ENCODE peak calls at places on chromosome 15, in eight cellular contexts. B is activated B cell treated with CpG ODN at 0.5 μM for 24 hours; S is CD8-positive, alpha-beta T cell; D is mucosa of descending colon; L is K562; G is naive thymus-derived CD8-positive, alpha-beta T cell; V is left lung; T is CD4-positive, CD25-positive, alpha-beta regulatory T cell. Z is an unnamed sample.

GRCh38 chr15:90907051-90907660 is 4.1 kb downstream of the MAN2A2 start:
- ATAC-seq in S (no peak), T (no peak), V (no peak), L (no peak), G (no peak), D (no peak), B (no peak), Z (no peak)

GRCh38 chr15:91258436-91258779 is 158.4 kb downstream of the SV2B start:
- ATAC-seq in L (peak; percentile 73), D (peak; percentile 40), T (no peak), S (no peak), G (no peak), V (no peak), B (no peak), Z (no peak)

GRCh38 chr15:85063522-85063921 is 81.9 kb downstream of the PDE8A start:
- ATAC-seq in T (no peak), D (no peak), V (no peak), G (no peak), L (no peak), S (no peak), B (no peak), Z (no peak)

GRCh38 chr15:90558182-90558581 is 28.5 kb downstream of the CRTC3 start:
- ATAC-seq in L (peak; percentile 87), T (no peak), S (no peak), B (no peak), G (no peak), D (peak; percentile 79), V (peak; percentile 34), Z (peak; percentile 22)

GRCh38 chr15:90586948-90587347 is 57.2 kb downstream of the CRTC3 start:
- ATAC-seq in L (peak; percentile 52), B (peak; percentile 18), S (no peak), G (no peak), D (no peak), V (no peak), T (no peak), Z (no peak)

GRCh38 chr15:84391191-84391590 is 155.6 kb downstream of the GOLGA6L4 start:
- ATAC-seq in T (no peak), B (no peak), G (no peak), V (no peak), L (no peak), D (no peak), S (no peak), Z (no peak)

GRCh38 chr15:57393081-57393480 is 16.8 kb downstream of the CGNL1 start:
- ATAC-seq in L (no peak), D (no peak), B (no peak), S (no peak), T (no peak), G (no peak), V (peak; percentile 46), Z (no peak)

GRCh38 chr15:38652998-38653397 is 88.4 kb upstream of the RASGRP1 start:
- ATAC-seq in B (no peak), S (peak; percentile 77), T (peak; percentile 81), V (peak; percentile 14), L (no peak), G (peak; percentile 81), D (peak; percentile 80), Z (no peak)

GRCh38 chr15:76363251-76363650 is 26.7 kb downstream of the ISL2 start:
- ATAC-seq in S (no peak), L (no peak), G (no peak), B (no peak), D (no peak), V (no peak), T (no peak), Z (peak; percentile 33)

GRCh38 chr15:81013396-81013929 is 12.7 kb downstream of the TLNRD1 start:
- ATAC-seq in S (no peak), D (no peak), T (no peak), B (no peak), L (no peak), V (no peak), G (no peak), Z (no peak)

GRCh38 chr15:66766282-66767228 is 64.5 kb downstream of the SMAD6 start:
- ATAC-seq in G (no peak), T (no peak), V (no peak), S (no peak), B (no peak), L (no peak), D (no peak), Z (no peak)

GRCh38 chr15:45855210-45855906 is 220.5 kb downstream of the SQOR start:
- ATAC-seq in B (no peak), L (no peak), T (no peak), G (no peak), D (peak; percentile 85), V (peak; percentile 93), S (no peak), Z (no peak)

GRCh38 chr15:67820992-67821783 is 4.1 kb upstream of the SKOR1 start:
- ATAC-seq in S (peak; percentile 75), L (peak; percentile 88), G (peak; percentile 60), D (peak; percentile 75), V (peak; percentile 93), B (peak; percentile 53), T (no peak), Z (peak; percentile 59)

GRCh38 chr15:40255033-40255432 is 16.2 kb downstream of the PAK6 start:
- ATAC-seq in T (no peak), B (no peak), S (no peak), G (no peak), L (no peak), V (no peak), D (no peak), Z (no peak)

GRCh38 chr15:96107922-96108321 is 222.6 kb upstream of the NR2F2 start:
- ATAC-seq in L (no peak), S (no peak), B (no peak), G (no peak), D (no peak), V (no peak), T (no peak), Z (no peak)

GRCh38 chr15:92625297-92625980 is 30.1 kb downstream of the FAM174B start:
- ATAC-seq in S (no peak), V (peak; percentile 49), B (no peak), G (no peak), T (peak; percentile 57), D (no peak), L (no peak), Z (peak; percentile 26)

GRCh38 chr15:98745179-98745578 is 96.8 kb downstream of the IGF1R start:
- ATAC-seq in L (no peak), B (no peak), T (no peak), D (peak; percentile 86), S (no peak), V (peak; percentile 35), G (no peak), Z (peak; percentile 79)

GRCh38 chr15:98699591-98700424 is 51.5 kb downstream of the IGF1R start:
- ATAC-seq in L (no peak), G (no peak), V (no peak), T (no peak), B (no peak), S (no peak), D (peak; percentile 65), Z (no peak)

GRCh38 chr15:68794869-68795268 is 25.8 kb downstream of the ANP32A start:
- ATAC-seq in T (no peak), D (no peak), L (no peak), V (peak; percentile 7), S (no peak), G (no peak), B (no peak), Z (no peak)

GRCh38 chr15:47937834-47938233 is 183.0 kb upstream of the SLC24A5 start:
- ATAC-seq in G (no peak), D (no peak), L (no peak), B (no peak), S (no peak), V (no peak), T (no peak), Z (no peak)

GRCh38 chr15:101255615-101256350 is 3.9 kb upstream of the CHSY1 start:
- ATAC-seq in V (peak; percentile 58), T (no peak), D (no peak), B (no peak), G (no peak), S (no peak), L (peak; percentile 87), Z (no peak)

GRCh38 chr15:92029104-92029466 is 175.6 kb downstream of the SLCO3A1 start:
- ATAC-seq in S (no peak), T (no peak), D (no peak), B (no peak), G (no peak), L (no peak), V (no peak), Z (no peak)

GRCh38 chr15:89899303-89899946 is 5.6 kb upstream of the AP3S2 start:
- ATAC-seq in D (peak; percentile 53), V (peak; percentile 31), G (no peak), L (no peak), T (no peak), B (no peak), S (no peak), Z (no peak)

GRCh38 chr15:33215941-33216872 is 21.7 kb upstream of the FMN1 start:
- ATAC-seq in S (no peak), G (no peak), V (peak; percentile 86), T (no peak), B (no peak), L (peak; percentile 62), D (peak; percentile 89), Z (peak; percentile 79)

GRCh38 chr15:31366169-31366734 is 39.6 kb downstream of the KLF13 start:
- ATAC-seq in T (no peak), V (peak; percentile 11), S (no peak), D (peak; percentile 0), B (no peak), L (no peak), G (peak; percentile 1), Z (peak; percentile 6)

GRCh38 chr15:26261966-26262365 is 398.8 kb upstream of the ATP10A start:
- ATAC-seq in T (no peak), L (no peak), D (no peak), S (no peak), B (no peak), V (no peak), G (no peak), Z (no peak)

GRCh38 chr15:63327648-63328421 is 50.4 kb downstream of the APH1B start:
- ATAC-seq in S (no peak), L (no peak), V (no peak), B (no peak), G (no peak), D (no peak), T (no peak), Z (no peak)

GRCh38 chr15:80556694-80557367 is 138.3 kb upstream of the ABHD17C start:
- ATAC-seq in B (no peak), G (no peak), V (peak; percentile 80), D (no peak), S (no peak), T (no peak), L (no peak), Z (no peak)

GRCh38 chr15:31774045-31774444 is 256.3 kb upstream of the CHRNA7 start:
- ATAC-seq in V (no peak), T (no peak), S (no peak), B (no peak), D (no peak), G (no peak), L (no peak), Z (no peak)

GRCh38 chr15:58742424-58743160 is 6.9 kb downstream of the ADAM10 start:
- ATAC-seq in D (no peak), S (no peak), T (no peak), L (peak; percentile 24), G (no peak), V (peak; percentile 90), B (no peak), Z (no peak)

GRCh38 chr15:94815110-94815726 is 583.9 kb downstream of the MCTP2 start:
- ATAC-seq in G (no peak), T (no peak), L (peak; percentile 47), D (no peak), V (peak; percentile 15), B (no peak), S (no peak), Z (no peak)

GRCh38 chr15:84857418-84858004 is 27.0 kb upstream of the SLC28A1 start:
- ATAC-seq in G (no peak), T (no peak), S (no peak), L (peak; percentile 13), V (no peak), D (no peak), B (no peak), Z (no peak)

GRCh38 chr15:63572749-63573464 is 24.3 kb upstream of the FBXL22 start:
- ATAC-seq in L (peak; percentile 39), G (no peak), S (no peak), T (no peak), D (no peak), B (no peak), V (peak; percentile 88), Z (no peak)

Z was measured in esophagus mucosa.